ENCODE peak calls at places on chromosomes 3 and 15, in four cellular contexts. W is AG09309, M is nephron progenitor cell, P is T-helper 17 cell. A is an unnamed sample.

GRCh38 chr3:150599611-150600297 is 3.4 kb upstream of the SELENOT start:
- DNase-seq in W (no peak), M (no peak), P (no peak), A (peak)

GRCh38 chr3:166274996-166275395 is 437.8 kb upstream of the BCHE start:
- DNase-seq in P (no peak), M (no peak), W (no peak), A (no peak)

GRCh38 chr3:8730641-8731040 is 3.0 kb upstream of the CAV3 start:
- DNase-seq in W (no peak), P (no peak), M (no peak), A (peak)

GRCh38 chr15:52326758-52327157 is 31.2 kb upstream of the MYO5C start:
- DNase-seq in M (no peak), P (no peak), W (peak), A (peak)

GRCh38 chr3:100029689-100030088 is 84.6 kb downstream of the FILIP1L start:
- DNase-seq in W (no peak), M (no peak), P (no peak), A (no peak)

GRCh38 chr3:86973440-86973839 is 17.5 kb downstream of the VGLL3 start:
- DNase-seq in M (no peak), W (no peak), P (no peak), A (peak)

GRCh38 chr15:41893422-41894250 is at the start of gene SPTBN5:
- DNase-seq in W (no peak), P (no peak), M (no peak), A (no peak)

GRCh38 chr3:45647148-45647619 is 42.0 kb upstream of the SACM1L start:
- DNase-seq in W (peak), P (no peak), M (no peak), A (peak)

GRCh38 chr15:39427705-39428104 is 153.2 kb upstream of the THBS1 start:
- DNase-seq in W (no peak), M (no peak), P (no peak), A (no peak)

GRCh38 chr3:14900881-14901873 is 46.2 kb upstream of the NR2C2 start:
- DNase-seq in W (no peak), M (no peak), P (no peak), A (no peak)

GRCh38 chr3:30097022-30097650 is 509.3 kb upstream of the TGFBR2 start:
- DNase-seq in W (no peak), M (no peak), P (no peak), A (no peak)

A was measured in cardiac fibroblast.